ENCODE peak calls at places on chromosomes 3 and 15, in nine cellular contexts. V is transverse colon, P is lower leg skin, F is A549, L is Peyer's patch, H is uterus, K is IMR-90, O is esophagus muscularis mucosa, G is ovary. Z is an unnamed sample.

GRCh38 chr3:33063651-33064051 is 33.3 kb downstream of the GLB1 start:
- DNase-seq in K (peak), H (no peak), F (no peak), P (no peak), V (no peak), L (peak), G (no peak), O (no peak), Z (no peak)

GRCh38 chr3:89682556-89682955 is 575.1 kb downstream of the EPHA3 start:
- DNase-seq in H (no peak), L (no peak), K (no peak), O (no peak), P (no peak), V (no peak), G (no peak), F (no peak), Z (no peak)

GRCh38 chr15:85684174-85684710 is 110.5 kb downstream of the KLHL25 start:
- DNase-seq in H (no peak), K (no peak), F (no peak), O (no peak), G (no peak), P (no peak), L (no peak), V (no peak), Z (no peak)

GRCh38 chr3:30342319-30343060 is 263.9 kb upstream of the TGFBR2 start:
- DNase-seq in G (no peak), O (no peak), K (peak), P (peak), L (no peak), F (peak), V (no peak), H (peak), Z (peak)

GRCh38 chr15:34701536-34701935 is 53.3 kb downstream of the GJD2 start:
- DNase-seq in G (no peak), P (no peak), H (no peak), L (no peak), O (no peak), K (no peak), V (no peak), F (no peak), Z (no peak)

GRCh38 chr3:97613139-97613538 is 151.4 kb upstream of the ARL6 start:
- DNase-seq in L (no peak), K (no peak), P (no peak), O (no peak), G (no peak), F (no peak), V (no peak), H (no peak), Z (no peak)

GRCh38 chr3:151871639-151872468 is 1.6 kb upstream of the SUCNR1 start:
- DNase-seq in F (no peak), O (no peak), G (no peak), K (no peak), V (no peak), L (no peak), P (no peak), H (no peak), Z (no peak)

GRCh38 chr3:141783632-141784031 is 20.4 kb downstream of the GRK7 start:
- DNase-seq in H (no peak), F (no peak), V (no peak), L (no peak), O (no peak), K (no peak), G (no peak), P (no peak), Z (no peak)

GRCh38 chr15:68479406-68479805 is 47.4 kb upstream of the ITGA11 start:
- DNase-seq in O (peak), P (no peak), V (peak), L (no peak), F (no peak), K (peak), G (no peak), H (peak), Z (no peak)

DNA sequence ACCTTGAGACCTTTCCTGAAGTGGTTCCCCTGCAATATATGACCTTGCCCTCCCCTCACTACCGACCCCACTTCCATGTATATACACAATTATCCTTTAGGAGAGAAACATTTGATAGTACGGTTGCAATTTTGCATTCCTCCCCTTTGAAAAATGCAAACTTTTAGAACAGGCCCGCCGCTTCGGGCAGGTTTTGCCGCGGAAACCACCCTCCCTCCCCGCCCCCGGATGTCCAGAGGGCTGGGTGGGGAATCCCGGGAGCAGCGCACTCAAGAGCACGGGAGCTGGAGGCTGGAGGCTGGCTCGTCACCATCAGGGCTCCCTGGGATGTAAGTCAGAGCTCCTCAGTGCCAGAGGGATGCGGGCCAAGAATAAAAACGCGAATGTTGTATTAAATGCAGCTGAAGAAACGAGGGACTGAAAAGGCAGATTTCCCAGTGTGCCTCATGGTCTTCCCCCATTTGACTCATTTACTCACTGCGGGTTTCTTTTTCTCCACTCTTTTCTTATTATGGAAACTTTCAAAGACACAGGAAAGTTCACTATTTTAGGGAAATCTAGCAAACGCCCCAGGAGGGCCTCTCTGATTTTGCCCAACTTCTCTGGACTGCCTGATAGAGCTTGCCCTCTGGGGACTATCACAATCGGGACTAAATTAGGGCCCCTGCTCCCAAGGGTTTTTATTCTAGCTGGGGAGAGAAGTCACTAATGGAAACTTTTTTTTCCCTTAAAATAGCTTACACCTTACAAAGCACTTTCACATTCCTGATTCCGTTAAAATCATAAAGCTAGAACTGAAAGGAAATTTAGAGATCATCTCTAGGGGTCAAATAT is 2.9 kb upstream of the USP3 start:
- DNase-seq in H (peak), L (peak), P (peak), O (no peak), G (peak), K (peak), F (peak), V (peak), Z (peak)
- TF ChIP-seq POLR2A in H (peak), L (no peak), P (no peak), O (no peak), G (peak), K (no peak), F (peak), V (peak), Z (no peak)

GRCh38 chr3:15969874-15970640 is 172.3 kb upstream of the ANKRD28 start:
- DNase-seq in P (no peak), F (no peak), K (no peak), G (no peak), O (peak), V (no peak), L (no peak), H (no peak), Z (no peak)

GRCh38 chr3:15959434-15959811 is 161.6 kb upstream of the ANKRD28 start:
- DNase-seq in L (no peak), V (no peak), O (no peak), K (peak), P (no peak), H (no peak), F (no peak), G (no peak), Z (no peak)

GRCh38 chr3:15958692-15959433 is 161.1 kb upstream of the ANKRD28 start:
- DNase-seq in P (no peak), H (no peak), V (no peak), L (no peak), F (no peak), O (no peak), K (peak), G (no peak), Z (no peak)

GRCh38 chr3:15967577-15967976 is 169.8 kb upstream of the ANKRD28 start:
- DNase-seq in F (no peak), P (no peak), G (no peak), K (no peak), O (no peak), L (no peak), H (no peak), V (no peak), Z (no peak)

GRCh38 chr3:15964605-15965061 is 166.9 kb upstream of the ANKRD28 start:
- DNase-seq in H (no peak), L (no peak), K (peak), G (peak), V (no peak), F (no peak), P (no peak), O (no peak), Z (peak)
- H3K4me3 ChIP-seq in H (no peak), L (no peak), K (peak), G (no peak), V (no peak), F (no peak), P (no peak), O (no peak), Z (no peak)

GRCh38 chr3:181633556-181633955 is 78.2 kb upstream of the SOX2 start:
- DNase-seq in L (no peak), K (no peak), P (no peak), V (no peak), F (no peak), G (no peak), H (no peak), O (no peak), Z (no peak)

GRCh38 chr3:181637056-181637798 is 74.5 kb upstream of the SOX2 start:
- DNase-seq in H (no peak), L (no peak), G (no peak), F (no peak), V (no peak), K (no peak), O (no peak), P (no peak), Z (no peak)

GRCh38 chr3:181630873-181631272 is 80.9 kb upstream of the SOX2 start:
- DNase-seq in V (no peak), G (no peak), F (no peak), O (no peak), L (no peak), H (no peak), K (no peak), P (no peak), Z (no peak)

GRCh38 chr3:181631901-181632300 is 79.8 kb upstream of the SOX2 start:
- DNase-seq in O (no peak), H (no peak), K (no peak), G (no peak), L (no peak), P (no peak), V (no peak), F (no peak), Z (no peak)

DNA sequence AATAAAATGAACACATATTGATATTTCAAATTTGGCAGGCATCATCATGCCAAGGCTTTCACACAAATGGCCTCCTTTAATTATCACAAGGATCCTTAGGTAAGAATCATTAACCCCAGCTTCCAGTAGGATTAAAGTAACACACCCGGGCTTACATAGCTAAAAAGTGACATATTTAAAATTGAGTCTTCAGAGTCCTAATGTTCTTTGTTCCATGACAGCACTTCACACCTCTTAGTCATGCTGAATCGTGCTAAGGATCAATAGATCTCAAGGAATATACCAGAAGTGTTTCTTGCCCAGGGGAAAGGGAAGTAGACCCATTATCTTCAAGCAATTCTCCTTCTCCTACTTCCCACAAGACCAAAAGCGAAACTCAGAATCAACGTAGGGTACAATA is 76.6 kb upstream of the SOX2 start:
- DNase-seq in P (no peak), F (no peak), G (no peak), V (no peak), L (no peak), H (no peak), O (no peak), K (no peak), Z (no peak)
- TF ChIP-seq POLR2A in P (no peak), F (no peak), G (no peak), V (no peak), L (no peak), H (no peak), O (no peak), K (no peak), Z (no peak)

DNA sequence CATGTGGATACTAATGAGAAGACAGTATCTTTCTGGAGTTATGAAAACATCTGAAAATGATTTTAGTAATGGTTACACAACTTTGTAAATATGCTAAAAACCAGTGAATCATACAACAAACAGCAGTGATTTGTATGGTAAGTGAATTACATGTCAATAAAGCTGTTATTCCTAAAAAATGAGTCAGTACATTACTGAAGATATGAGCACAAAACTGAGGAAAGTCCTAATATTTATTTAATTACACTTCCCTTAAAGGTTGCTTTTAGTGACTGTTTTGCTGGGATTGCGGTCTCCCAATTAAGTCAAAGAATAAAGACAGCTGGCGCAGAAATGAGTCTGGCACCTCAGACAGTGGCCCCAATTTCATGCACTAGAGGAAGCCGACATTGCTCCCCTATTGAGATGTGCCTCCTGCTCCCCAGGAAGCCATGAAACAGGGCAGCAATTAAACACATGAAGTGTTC is 50.9 kb upstream of the FSIP1 start:
- DNase-seq in K (peak), P (no peak), F (no peak), O (peak), V (no peak), L (no peak), H (no peak), G (no peak), Z (no peak)
- H3K4me3 ChIP-seq in K (no peak), P (no peak), F (no peak), O (no peak), V (no peak), L (no peak), H (no peak), G (no peak), Z (no peak)

GRCh38 chr15:48810414-48811324 is at the start of gene CEP152:
- DNase-seq in O (peak), P (peak), L (peak), H (peak), K (peak), G (peak), V (peak), F (peak), Z (peak)
- TF ChIP-seq POLR2A in O (no peak), P (no peak), L (peak), H (no peak), K (no peak), G (no peak), V (peak), F (peak), Z (peak)

GRCh38 chr3:143236226-143236964 is 116.8 kb downstream of the CHST2 start:
- DNase-seq in O (no peak), F (no peak), G (no peak), H (no peak), L (no peak), V (no peak), K (no peak), P (no peak), Z (no peak)
- H3K4me3 ChIP-seq in O (no peak), F (no peak), G (no peak), H (no peak), L (no peak), V (no peak), K (no peak), P (no peak), Z (no peak)

GRCh38 chr15:75043509-75044257 is 20.3 kb downstream of the PPCDC start:
- DNase-seq in F (no peak), K (peak), L (peak), G (peak), O (peak), P (peak), V (peak), H (peak), Z (peak)
- TF ChIP-seq POLR2A in F (no peak), K (peak), L (no peak), G (peak), O (no peak), P (no peak), V (no peak), H (peak), Z (peak)